ENCODE peak calls at places on chromosomes 6 and 20, in four cellular contexts. A, D, H and M are unnamed samples.

GRCh38 chr6:2596222-2596621 is 154.5 kb downstream of the MYLK4 start:
- DNase-seq in D (no peak), H (no peak), A (no peak), M (no peak)

GRCh38 chr20:15163632-15164031 is 826.2 kb upstream of the FLRT3 start:
- DNase-seq in D (no peak), A (no peak), H (no peak), M (no peak)

GRCh38 chr20:62369508-62370114 is 2.5 kb upstream of the LAMA5 start:
- DNase-seq in H (no peak), D (no peak), A (no peak), M (no peak)

GRCh38 chr20:55888655-55889054 is 116.7 kb downstream of the CBLN4 start:
- DNase-seq in A (no peak), D (no peak), H (no peak), M (no peak)

GRCh38 chr6:145743325-145743724 is 8.0 kb upstream of the EPM2A start:
- DNase-seq in A (no peak), H (peak), D (no peak), M (no peak)

GRCh38 chr6:139960676-139961075 is 586.2 kb upstream of the CITED2 start:
- DNase-seq in H (no peak), D (no peak), A (no peak), M (no peak)

GRCh38 chr6:166591961-166592520 is 5.6 kb upstream of the RAMACL start:
- DNase-seq in A (no peak), H (no peak), D (no peak), M (no peak)

GRCh38 chr6:131948221-131948661 is 2.9 kb downstream of the CCN2 start:
- DNase-seq in H (no peak), D (no peak), A (no peak), M (no peak)

GRCh38 chr6:13184547-13184946 is 143.8 kb downstream of the TBC1D7 start:
- DNase-seq in H (no peak), A (no peak), D (no peak), M (no peak)

GRCh38 chr6:75178757-75179156 is 27.1 kb downstream of the COL12A1 start:
- DNase-seq in A (no peak), D (no peak), H (no peak), M (no peak)

GRCh38 chr6:31896856-31897611 is 464 bp downstream of the EHMT2 start:
- DNase-seq in A (no peak), H (no peak), D (no peak), M (no peak)

GRCh38 chr6:157245486-157245885 is 77.8 kb downstream of the TMEM242 start:
- DNase-seq in A (peak), D (no peak), H (no peak), M (no peak)

GRCh38 chr6:17506531-17506930 is 93.6 kb upstream of the FAM8A1 start:
- DNase-seq in A (no peak), H (no peak), D (no peak), M (no peak)

GRCh38 chr20:32957451-32957850 is 46.8 kb downstream of the SUN5 start:
- DNase-seq in H (no peak), A (no peak), D (no peak), M (no peak)

GRCh38 chr6:159831373-159831679 is 31.2 kb downstream of the PNLDC1 start:
- DNase-seq in D (no peak), A (no peak), H (no peak), M (no peak)

GRCh38 chr20:21505810-21506530 is 7.9 kb downstream of the NKX2-2 start:
- DNase-seq in H (peak), D (no peak), A (peak), M (peak)

GRCh38 chr6:90256698-90257485 is 39.8 kb downstream of the BACH2 start:
- DNase-seq in A (no peak), H (no peak), D (no peak), M (no peak)

GRCh38 chr6:158783851-158784250 is 35.3 kb downstream of the EZR start:
- DNase-seq in A (no peak), D (no peak), H (no peak), M (no peak)

GRCh38 chr6:86016567-86016966 is 373.9 kb upstream of the SYNCRIP start:
- DNase-seq in H (no peak), D (no peak), A (no peak), M (no peak)

GRCh38 chr6:45569210-45569945 is 191.6 kb upstream of the SUPT3H start:
- DNase-seq in A (no peak), H (no peak), D (no peak), M (no peak)

GRCh38 chr6:102154176-102154575 is 760.7 kb downstream of the GRIK2 start:
- DNase-seq in A (no peak), D (no peak), H (no peak), M (no peak)

GRCh38 chr6:6918216-6918983 is 189.4 kb upstream of the RREB1 start:
- DNase-seq in A (no peak), D (no peak), H (peak), M (peak)

GRCh38 chr20:33103561-33103960 is 24.1 kb downstream of the BPIFB4 start:
- DNase-seq in D (no peak), A (no peak), H (no peak), M (no peak)

GRCh38 chr20:47561175-47561574 is 59.5 kb downstream of the NCOA3 start:
- DNase-seq in A (no peak), D (no peak), H (no peak), M (no peak)

GRCh38 chr6:78831492-78831891 is 35.9 kb upstream of the IRAK1BP1 start:
- DNase-seq in H (no peak), A (no peak), D (no peak), M (no peak)

GRCh38 chr6:149223120-149223775 is 94.3 kb upstream of the TAB2 start:
- DNase-seq in A (no peak), D (no peak), H (no peak), M (no peak)

GRCh38 chr20:23419995-23420901 is 1.0 kb downstream of the NAPB start:
- DNase-seq in H (peak), D (peak), A (peak), M (peak)

GRCh38 chr20:64106981-64107735 is at the start of gene NPBWR2:
- DNase-seq in H (no peak), D (peak), A (peak), M (no peak)

GRCh38 chr20:31848088-31848999 is 2.9 kb upstream of the FOXS1 start:
- DNase-seq in H (no peak), A (no peak), D (no peak), M (no peak)

GRCh38 chr20:21808863-21809664 is 103.6 kb downstream of the PAX1 start:
- DNase-seq in A (peak), D (no peak), H (peak), M (peak)

GRCh38 chr6:99334526-99335127 is 14.8 kb downstream of the FAXC start:
- DNase-seq in D (no peak), H (peak), A (no peak), M (no peak)

GRCh38 chr20:57414867-57415592 is 23.8 kb downstream of the RBM38 start:
- DNase-seq in H (no peak), D (no peak), A (peak), M (no peak)
- TF ChIP-seq POLR2AphosphoS5 in H (no peak), D (no peak), A (no peak), M (no peak)

GRCh38 chr6:109010703-109011102 is 83.9 kb downstream of the SESN1 start:
- DNase-seq in A (no peak), D (no peak), H (no peak), M (no peak)

GRCh38 chr6:109008061-109008460 is 86.6 kb downstream of the SESN1 start:
- DNase-seq in A (no peak), H (no peak), D (no peak), M (no peak)

GRCh38 chr6:109008537-109008950 is 86.1 kb downstream of the SESN1 start:
- DNase-seq in D (no peak), H (no peak), A (no peak), M (no peak)

GRCh38 chr6:109009761-109010612 is 84.7 kb downstream of the SESN1 start:
- DNase-seq in A (no peak), D (no peak), H (no peak), M (no peak)

DNA sequence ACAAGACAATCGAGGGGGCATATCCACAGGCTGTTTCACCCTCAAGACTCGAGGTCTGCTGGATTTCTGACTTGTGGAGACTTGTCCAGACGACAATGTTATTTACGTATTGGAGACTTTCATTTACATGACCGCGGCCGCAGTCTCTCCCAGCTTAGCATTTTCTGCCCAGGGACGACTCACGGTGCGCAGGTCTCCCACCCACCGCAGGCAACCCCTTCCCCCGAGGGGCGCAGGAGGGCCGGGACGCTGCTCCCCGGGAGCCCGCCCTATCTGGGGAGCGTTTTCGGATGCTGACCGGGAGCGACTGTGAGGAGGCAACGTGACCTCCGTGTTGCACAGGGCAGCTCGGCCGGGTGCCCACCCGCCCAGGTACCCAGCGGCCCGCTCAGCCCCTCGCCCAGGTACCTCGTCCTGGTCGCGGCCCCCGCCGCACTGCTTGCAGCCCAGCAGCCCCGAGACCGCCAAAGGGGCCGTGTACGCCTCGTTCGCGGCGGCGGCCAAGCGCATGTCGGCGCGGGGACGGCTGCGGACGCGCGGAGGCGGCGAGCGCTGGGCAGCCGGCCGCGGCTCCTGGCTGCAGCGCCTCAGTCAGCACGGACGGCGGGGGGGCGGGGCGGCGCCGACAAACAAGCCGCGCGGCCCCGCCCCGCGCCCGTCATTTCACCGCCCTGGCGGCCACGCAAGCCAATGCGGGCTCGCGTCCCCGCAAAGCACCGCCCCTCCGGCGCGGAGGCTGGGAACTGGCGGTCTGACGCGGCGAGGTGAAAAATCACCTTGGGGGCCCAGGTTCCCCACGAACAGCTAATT is 85.5 kb downstream of the SESN1 start:
- DNase-seq in H (peak), D (peak), A (peak), M (peak)
- TF ChIP-seq POLR2AphosphoS5 in H (peak), D (peak), A (peak), M (no peak)

GRCh38 chr6:19610260-19610659 is 226.9 kb upstream of the ID4 start:
- DNase-seq in D (no peak), H (no peak), A (no peak), M (no peak)
- TF ChIP-seq POLR2AphosphoS5 in D (no peak), H (no peak), A (no peak), M (no peak)

DNA sequence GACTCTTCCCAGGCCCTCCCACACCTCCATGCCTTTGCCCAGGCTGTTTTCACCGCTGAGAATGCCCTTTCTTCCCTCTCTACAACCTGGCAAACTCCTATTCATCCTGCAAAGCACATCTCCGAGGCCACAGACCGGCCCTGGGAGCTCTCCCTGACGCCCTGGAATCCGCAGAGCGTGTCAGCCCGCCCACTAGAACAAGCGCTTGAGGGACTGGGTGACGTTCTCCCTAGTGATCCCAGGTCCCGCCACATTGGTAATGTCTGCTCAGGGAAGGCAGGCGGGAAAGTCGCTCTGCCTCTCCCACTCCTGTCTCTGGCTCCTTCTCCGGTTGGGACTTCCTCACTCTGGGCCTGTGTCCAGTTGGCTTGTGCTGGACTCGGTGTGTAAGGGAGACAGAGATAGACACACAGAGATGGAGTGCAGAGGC is 61.6 kb downstream of the SRC start:
- DNase-seq in H (no peak), D (no peak), A (no peak), M (no peak)
- TF ChIP-seq POLR2AphosphoS5 in H (no peak), D (no peak), A (no peak), M (no peak)

GRCh38 chr20:2132461-2132901 is 30.9 kb downstream of the STK35 start:
- DNase-seq in D (no peak), H (no peak), A (no peak), M (no peak)
- TF ChIP-seq POLR2AphosphoS5 in D (no peak), H (no peak), A (no peak), M (no peak)

DNA sequence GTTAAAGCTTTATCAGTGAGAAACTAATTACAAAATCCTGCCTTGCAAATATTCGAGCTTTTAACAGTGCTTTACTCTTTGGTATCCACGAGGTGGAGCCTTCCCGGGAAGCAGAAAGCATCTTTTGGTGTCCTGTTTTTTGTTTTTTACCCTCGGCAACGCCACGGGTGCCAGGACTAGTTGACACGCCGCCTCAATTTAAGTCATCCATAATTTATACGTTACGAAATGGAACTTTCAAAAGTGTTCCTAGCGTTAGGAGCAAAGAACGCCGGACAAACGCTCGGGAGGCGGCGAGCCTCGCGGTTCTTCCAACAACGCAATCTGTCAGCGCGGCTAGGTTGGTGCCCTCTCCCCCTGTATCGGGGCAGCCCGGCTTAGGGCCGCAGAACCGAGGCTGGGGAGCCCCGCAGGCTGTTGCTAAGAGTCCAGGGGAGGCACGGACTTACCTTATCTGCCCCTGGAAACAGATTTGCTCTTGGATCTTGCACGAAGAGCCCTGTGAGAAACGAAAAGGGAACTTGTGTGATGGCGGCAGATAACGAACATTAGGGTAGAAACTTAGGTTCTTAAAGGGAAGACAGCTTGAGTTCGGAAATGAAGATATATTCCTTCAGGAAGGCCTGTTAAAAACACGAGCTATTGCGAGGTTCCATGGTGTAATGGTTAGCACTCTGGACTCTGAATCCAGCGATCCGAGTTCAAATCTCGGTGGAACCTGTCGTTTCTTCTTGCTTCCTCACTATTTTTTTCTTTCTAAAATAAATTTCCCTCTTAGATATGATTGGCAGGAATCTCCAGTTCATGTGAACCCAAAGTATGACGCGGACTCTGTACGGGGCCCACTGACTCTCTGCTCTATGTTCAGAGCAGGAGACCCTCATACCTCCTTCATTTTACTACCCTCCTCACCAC is 46.2 kb upstream of the ZNF184 start:
- DNase-seq in H (peak), D (no peak), A (peak), M (no peak)
- TF ChIP-seq POLR2AphosphoS5 in H (no peak), D (no peak), A (no peak), M (no peak)